ENCODE peak calls at places on chromosomes 3 and 15, in four cellular contexts. L, M, S and W are unnamed samples.
A peak's percentile ranks its signal among the peaks of the same experiment; 100 is the strongest.

GRCh38 chr3:177037241-177037640 is 160.0 kb downstream of the TBL1XR1 start:
- DNase-seq in S (no peak), M (no peak), L (no peak), W (no peak)

GRCh38 chr3:35936571-35936970 is 297.2 kb downstream of the ARPP21 start:
- DNase-seq in L (no peak), S (no peak), M (no peak), W (no peak)

GRCh38 chr3:14154242-14154641 is 24.2 kb downstream of the XPC start:
- DNase-seq in M (no peak), L (no peak), S (no peak), W (no peak)

GRCh38 chr3:105938101-105938500 is 69.3 kb upstream of the CBLB start:
- DNase-seq in S (no peak), L (no peak), M (no peak), W (no peak)

GRCh38 chr3:69288161-69288895 is 97.6 kb downstream of the FRMD4B start:
- DNase-seq in S (no peak), M (peak; percentile 68), L (no peak), W (no peak)

GRCh38 chr15:51119120-51119519 is 24.4 kb upstream of the TNFAIP8L3 start:
- DNase-seq in M (no peak), L (no peak), S (no peak), W (no peak)

GRCh38 chr15:60530653-60531052 is 51.7 kb upstream of the ICE2 start:
- DNase-seq in S (no peak), L (no peak), M (no peak), W (no peak)

GRCh38 chr3:40079203-40079844 is 230.2 kb upstream of the EIF1B start:
- DNase-seq in M (no peak), S (no peak), L (peak; percentile 9), W (no peak)

GRCh38 chr3:191869738-191870418 is 408.9 kb downstream of the PYDC2 start:
- DNase-seq in M (no peak), L (no peak), S (no peak), W (no peak)

GRCh38 chr3:126287536-126288181 is 69.5 kb downstream of the KLF15 start:
- DNase-seq in L (peak; percentile 41), M (peak; percentile 81), S (no peak), W (no peak)

GRCh38 chr3:171833775-171834460 is 9.2 kb upstream of the TMEM212 start:
- DNase-seq in L (no peak), M (no peak), S (no peak), W (no peak)

GRCh38 chr15:63895194-63895593 is 61.4 kb upstream of the HERC1 start:
- DNase-seq in L (no peak), M (no peak), S (no peak), W (peak; percentile 94)

GRCh38 chr3:178485756-178486155 is 50.5 kb upstream of the KCNMB2 start:
- DNase-seq in S (no peak), M (no peak), L (no peak), W (no peak)

GRCh38 chr3:17115186-17115585 is 230.4 kb downstream of the PLCL2 start:
- DNase-seq in S (no peak), L (no peak), M (peak; percentile 26), W (no peak)

GRCh38 chr15:52678468-52679231 is 538 bp downstream of the ATOSA start:
- DNase-seq in M (peak; percentile 83), S (no peak), L (peak; percentile 57), W (peak; percentile 33)

GRCh38 chr3:177150218-177150916 is 46.9 kb downstream of the TBL1XR1 start:
- DNase-seq in L (peak; percentile 59), M (no peak), S (no peak), W (no peak)

GRCh38 chr3:175149675-175150074 is 290.5 kb downstream of the NAALADL2 start:
- DNase-seq in S (peak; percentile 62), L (peak; percentile 1), M (no peak), W (no peak)

GRCh38 chr3:10693457-10693856 is 122.6 kb upstream of the SLC6A11 start:
- DNase-seq in M (no peak), S (no peak), L (no peak), W (no peak)

GRCh38 chr3:177906573-177907229 is 629.5 kb upstream of the KCNMB2 start:
- DNase-seq in S (no peak), M (no peak), L (no peak), W (no peak)

GRCh38 chr3:10370429-10370828 is 49.5 kb upstream of the SEC13 start:
- DNase-seq in L (no peak), M (no peak), S (no peak), W (peak; percentile 69)

GRCh38 chr3:111151438-111151837 is 79.8 kb downstream of the NECTIN3 start:
- DNase-seq in S (no peak), L (peak; percentile 27), M (no peak), W (no peak)

GRCh38 chr3:72123908-72124441 is 339.0 kb upstream of the PROK2 start:
- DNase-seq in S (peak; percentile 19), L (peak; percentile 21), M (no peak), W (peak; percentile 24)

GRCh38 chr3:126537730-126538281 is 13.9 kb downstream of the CHST13 start:
- DNase-seq in S (no peak), M (no peak), L (no peak), W (no peak)

GRCh38 chr3:31670722-31671121 is 138.0 kb downstream of the STT3B start:
- DNase-seq in S (no peak), M (no peak), L (no peak), W (no peak)

GRCh38 chr15:86650084-86650483 is 570.4 kb downstream of the AGBL1 start:
- DNase-seq in S (no peak), L (no peak), M (no peak), W (no peak)

GRCh38 chr15:86647810-86648440 is 568.3 kb downstream of the AGBL1 start:
- DNase-seq in L (no peak), M (no peak), S (no peak), W (no peak)

GRCh38 chr15:86649277-86649676 is 569.6 kb downstream of the AGBL1 start:
- DNase-seq in M (no peak), S (no peak), L (no peak), W (no peak)

GRCh38 chr15:86644319-86644718 is 564.6 kb downstream of the AGBL1 start:
- DNase-seq in S (no peak), L (no peak), M (no peak), W (no peak)

DNA sequence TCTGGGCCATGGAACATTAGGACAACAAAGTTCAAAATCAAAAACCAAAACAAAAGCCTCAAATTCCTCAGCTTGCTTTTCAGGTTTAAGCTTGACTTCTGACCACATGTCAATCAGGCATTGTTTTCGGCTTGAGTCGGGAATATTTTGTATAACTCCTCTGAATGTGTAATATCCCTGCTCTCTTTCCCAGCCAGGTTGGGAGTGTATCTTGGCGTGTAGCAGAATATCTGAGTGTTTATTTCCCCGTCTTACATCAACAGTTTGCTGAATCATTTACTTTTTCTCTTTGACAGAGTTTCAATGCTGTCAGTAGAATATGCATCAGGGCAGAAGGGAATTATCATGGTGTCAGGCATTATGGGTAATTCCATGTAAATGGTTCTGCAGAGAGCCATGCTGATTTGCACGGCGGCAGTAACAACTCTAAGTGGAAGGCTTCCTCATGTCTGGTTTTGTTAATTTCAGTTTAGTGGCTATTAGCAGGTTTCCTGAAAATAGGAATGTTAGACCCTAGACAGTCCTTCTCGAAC is 566.3 kb downstream of the AGBL1 start:
- DNase-seq in M (no peak), S (no peak), L (no peak), W (no peak)
- TF ChIP-seq CBX5 in M (no peak), S (no peak), L (no peak), W (no peak)

GRCh38 chr3:122005033-122005565 is 16.9 kb downstream of the ILDR1 start:
- DNase-seq in L (no peak), S (peak; percentile 74), M (no peak), W (peak; percentile 47)
- TF ChIP-seq CBX5 in L (no peak), S (no peak), M (no peak), W (no peak)

GRCh38 chr15:68354268-68354667 is 76.7 kb downstream of the FEM1B start:
- DNase-seq in M (no peak), S (no peak), L (no peak), W (no peak)

GRCh38 chr15:68354923-68355322 is 77.0 kb downstream of the ITGA11 start:
- DNase-seq in S (no peak), L (peak; percentile 11), M (no peak), W (peak; percentile 21)

GRCh38 chr15:68353418-68354145 is 76.0 kb downstream of the FEM1B start:
- DNase-seq in L (no peak), M (no peak), S (no peak), W (no peak)

GRCh38 chr15:68360716-68361115 is 71.2 kb downstream of the ITGA11 start:
- DNase-seq in L (no peak), S (no peak), M (no peak), W (no peak)

DNA sequence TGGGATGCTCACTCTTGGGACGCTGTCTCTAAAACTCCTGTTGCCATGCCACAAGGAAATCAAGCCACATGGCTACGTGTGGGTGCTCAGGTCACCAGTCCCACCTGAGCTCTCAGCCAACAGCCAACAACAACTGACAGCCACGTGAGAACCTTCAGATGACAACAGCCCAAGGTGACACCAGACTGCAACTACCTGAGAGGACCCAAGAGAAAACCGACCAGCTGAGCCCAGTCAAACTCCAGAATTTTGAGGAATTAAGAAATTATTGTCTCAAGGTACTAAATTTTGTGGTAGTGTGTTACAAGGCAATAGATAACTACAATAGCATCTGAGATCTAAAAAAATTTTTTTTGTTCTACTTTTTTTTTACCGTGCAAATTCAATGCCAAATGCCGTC is 75.2 kb downstream of the ITGA11 start:
- DNase-seq in S (no peak), M (no peak), L (no peak), W (no peak)
- TF ChIP-seq CBX5 in S (no peak), M (no peak), L (no peak), W (no peak)

DNA sequence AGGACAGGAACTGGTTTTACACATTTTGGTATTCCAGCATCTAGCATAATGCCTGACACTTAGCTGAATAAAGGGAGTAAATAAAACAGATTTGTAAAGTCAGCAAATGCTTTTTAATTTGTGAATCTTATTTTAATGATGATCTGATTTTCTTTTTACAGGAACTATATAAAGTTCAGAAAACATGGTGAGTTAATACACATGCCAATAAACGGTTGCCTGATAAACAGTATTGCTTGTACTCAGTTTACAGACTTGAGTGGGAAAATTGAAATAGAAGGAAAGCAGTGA is 1.4 kb downstream of the PSMA4 start:
- DNase-seq in S (no peak), M (no peak), L (no peak), W (no peak)
- TF ChIP-seq CBX5 in S (no peak), M (no peak), L (no peak), W (no peak)